ENCODE peak calls at places on chromosomes 12 and 14, in seven cellular contexts. Y is EL, H is skeletal muscle cell, P is AG09319, J is endothelial cell, A is hippocampal formation, G is RWPE1. V is an unnamed sample.
A peak's percentile ranks its signal among the peaks of the same experiment; 100 is the strongest.

GRCh38 chr12:3446235-3446634 is 44.8 kb upstream of the PRMT8 start:
- DNase-seq in Y (no peak), H (no peak), P (no peak), J (no peak), A (no peak), G (no peak), V (no peak)

GRCh38 chr12:105948331-105948730 is 190.4 kb downstream of the NUAK1 start:
- DNase-seq in Y (no peak), H (peak; percentile 25), P (no peak), J (no peak), A (no peak), G (no peak), V (no peak)

GRCh38 chr12:94677778-94678177 is 27.4 kb upstream of the TMCC3 start:
- DNase-seq in Y (no peak), H (no peak), P (no peak), J (no peak), A (no peak), G (peak; percentile 18), V (no peak)

GRCh38 chr14:103257211-103257962 is 76.7 kb upstream of the EIF5 start:
- DNase-seq in Y (peak; percentile 34), H (no peak), P (no peak), J (no peak), A (no peak), G (no peak), V (no peak)

GRCh38 chr12:122137229-122137628 is 36.8 kb downstream of the IL31 start:
- DNase-seq in Y (no peak), H (no peak), P (no peak), J (no peak), A (no peak), G (no peak), V (peak; percentile 48)

GRCh38 chr12:130133851-130134562 is 28.3 kb upstream of the FZD10 start:
- DNase-seq in Y (no peak), H (no peak), P (no peak), J (no peak), A (no peak), G (no peak), V (no peak)

GRCh38 chr12:47868041-47868440 is 36.8 kb downstream of the VDR start:
- DNase-seq in Y (peak; percentile 31), H (no peak), P (no peak), J (no peak), A (no peak), G (no peak), V (no peak)

GRCh38 chr12:10366875-10367274 is 23.0 kb downstream of the KLRK1 start:
- DNase-seq in Y (peak; percentile 50), H (no peak), P (no peak), J (no peak), A (peak; percentile 52), G (no peak), V (no peak)

GRCh38 chr12:70359458-70360197 is 6.5 kb upstream of the KCNMB4 start:
- DNase-seq in Y (no peak), H (no peak), P (no peak), J (no peak), A (no peak), G (no peak), V (no peak)

GRCh38 chr12:2691001-2691339 is 103.8 kb upstream of the FKBP4 start:
- DNase-seq in Y (no peak), H (no peak), P (no peak), J (peak; percentile 47), A (no peak), G (no peak), V (peak; percentile 65)

GRCh38 chr12:272942-273906 is 10.6 kb upstream of the SLC6A13 start:
- DNase-seq in Y (no peak), H (no peak), P (no peak), J (no peak), A (no peak), G (no peak), V (no peak)

GRCh38 chr14:98181768-98182167 is 1090.2 kb downstream of the BCL11B start:
- DNase-seq in Y (no peak), H (no peak), P (no peak), J (no peak), A (no peak), G (no peak), V (no peak)

GRCh38 chr12:122282066-122282465 is 15.8 kb upstream of the VPS33A start:
- DNase-seq in Y (peak; percentile 83), H (peak; percentile 45), P (peak; percentile 31), J (no peak), A (no peak), G (no peak), V (no peak)

GRCh38 chr12:3770891-3771290 is 18.0 kb upstream of the CRACR2A start:
- DNase-seq in Y (peak; percentile 72), H (peak; percentile 58), P (no peak), J (no peak), A (no peak), G (peak; percentile 54), V (no peak)

GRCh38 chr14:94545131-94545841 is 16.0 kb upstream of the SERPINA4 start:
- DNase-seq in Y (no peak), H (no peak), P (no peak), J (no peak), A (peak; percentile 24), G (no peak), V (no peak)

GRCh38 chr12:24864796-24865125 is 84.1 kb downstream of the BCAT1 start:
- DNase-seq in Y (peak; percentile 56), H (no peak), P (no peak), J (no peak), A (no peak), G (no peak), V (no peak)

GRCh38 chr14:99230271-99231141 is 41.5 kb downstream of the BCL11B start:
- DNase-seq in Y (no peak), H (no peak), P (no peak), J (no peak), A (no peak), G (no peak), V (no peak)

GRCh38 chr12:114746297-114747074 is 62.5 kb upstream of the TBX3 start:
- DNase-seq in Y (no peak), H (peak; percentile 20), P (peak; percentile 84), J (no peak), A (no peak), G (no peak), V (no peak)